ENCODE peak calls at places on chromosome 5, in eight cellular contexts. D is body of pancreas; W is dorsolateral prefrontal cortex; X is uterus; P is endothelial cell; Y is MM.1S; L is activated CD8-positive, alpha-beta T cell treated with anti-CD3 and anti-CD28 coated beads for 36 hours; T is astrocyte of the spinal cord. Q is an unnamed sample.

GRCh38 chr5:45627076-45627656 is 69.0 kb downstream of the HCN1 start:
- DNase-seq in L (no peak), D (no peak), W (no peak), X (no peak), T (no peak), P (no peak), Y (no peak), Q (no peak)

GRCh38 chr5:39014544-39014943 is 59.7 kb downstream of the RICTOR start:
- DNase-seq in W (no peak), T (peak), P (no peak), L (no peak), X (peak), D (no peak), Y (no peak), Q (no peak)

GRCh38 chr5:171094356-171094755 is 214.7 kb upstream of the TLX3 start:
- DNase-seq in W (no peak), Y (no peak), D (no peak), P (no peak), X (no peak), T (no peak), L (no peak), Q (no peak)

GRCh38 chr5:72167790-72168189 is 60.5 kb downstream of the MAP1B start:
- DNase-seq in X (no peak), L (no peak), Y (no peak), D (no peak), T (no peak), P (no peak), W (peak), Q (no peak)

GRCh38 chr5:175347027-175347426 is 97.0 kb downstream of the DRD1 start:
- DNase-seq in Y (no peak), P (no peak), L (no peak), X (no peak), W (no peak), T (peak), D (no peak), Q (no peak)

GRCh38 chr5:31967461-31967860 is 206.7 kb downstream of the GOLPH3 start:
- DNase-seq in L (no peak), P (no peak), D (no peak), W (no peak), X (no peak), T (no peak), Y (no peak), Q (no peak)

GRCh38 chr5:149162401-149163084 is 21.2 kb downstream of the ABLIM3 start:
- DNase-seq in W (peak), T (peak), X (no peak), Y (no peak), D (no peak), L (no peak), P (no peak), Q (no peak)

GRCh38 chr5:12392246-12392645 is 488.0 kb upstream of the CTNND2 start:
- DNase-seq in Y (no peak), L (no peak), X (no peak), D (no peak), T (peak), W (no peak), P (no peak), Q (no peak)

GRCh38 chr5:147208134-147208533 is 26.7 kb upstream of the STK32A start:
- DNase-seq in L (no peak), D (no peak), T (peak), X (no peak), Y (no peak), P (no peak), W (no peak), Q (no peak)

GRCh38 chr5:129135633-129136032 is 41.1 kb downstream of the ISOC1 start:
- DNase-seq in P (no peak), L (peak), Y (peak), D (no peak), T (no peak), W (no peak), X (no peak), Q (no peak)

GRCh38 chr5:149913449-149914419 is 30.9 kb downstream of the PDE6A start:
- DNase-seq in W (no peak), T (no peak), Y (no peak), D (no peak), P (no peak), L (no peak), X (no peak), Q (no peak)

GRCh38 chr5:26761040-26761439 is 277.3 kb downstream of the CDH9 start:
- DNase-seq in T (no peak), X (no peak), Y (no peak), W (no peak), D (peak), L (no peak), P (no peak), Q (no peak)

GRCh38 chr5:146340260-146341081 is 1.8 kb downstream of the POU4F3 start:
- DNase-seq in W (no peak), X (peak), T (peak), Y (no peak), D (peak), P (peak), L (peak), Q (peak)

GRCh38 chr5:81749186-81749561 is 1.7 kb downstream of the SSBP2 start:
- DNase-seq in D (peak), W (peak), X (no peak), T (no peak), P (no peak), Y (peak), L (no peak), Q (no peak)

GRCh38 chr5:134396274-134396673 is 15.4 kb downstream of the CDKN2AIPNL start:
- DNase-seq in X (no peak), T (no peak), Y (no peak), L (no peak), P (no peak), W (no peak), D (no peak), Q (no peak)

GRCh38 chr5:6291961-6292360 is 86.4 kb downstream of the MED10 start:
- DNase-seq in Y (peak), X (no peak), D (no peak), T (no peak), P (peak), L (peak), W (no peak), Q (no peak)

GRCh38 chr5:103362211-103362610 is 103.6 kb downstream of the MACIR start:
- DNase-seq in L (no peak), Y (no peak), W (no peak), P (no peak), D (no peak), X (no peak), T (no peak), Q (no peak)

GRCh38 chr5:178349147-178349527 is 116.5 kb upstream of the PHYKPL start:
- DNase-seq in T (no peak), L (no peak), Y (no peak), P (no peak), D (no peak), X (no peak), W (no peak), Q (no peak)

GRCh38 chr5:114265661-114266060 is 96.2 kb upstream of the KCNN2 start:
- DNase-seq in X (no peak), P (no peak), T (no peak), Y (no peak), D (no peak), W (no peak), L (no peak), Q (no peak)

GRCh38 chr5:5231576-5231975 is 91.4 kb downstream of the ADAMTS16 start:
- DNase-seq in L (no peak), Y (no peak), T (no peak), W (no peak), X (no peak), D (no peak), P (no peak), Q (no peak)

GRCh38 chr5:58871648-58872242 is 288.9 kb downstream of the RAB3C start:
- DNase-seq in T (peak), L (peak), P (peak), W (no peak), Y (peak), D (peak), X (no peak), Q (peak)

GRCh38 chr5:34791761-34792244 is 47.2 kb upstream of the TTC23L start:
- DNase-seq in Y (no peak), T (peak), L (no peak), P (no peak), X (no peak), D (no peak), W (no peak), Q (no peak)

GRCh38 chr5:83472508-83473343 is 1.2 kb downstream of the VCAN start:
- DNase-seq in X (peak), L (peak), W (no peak), D (peak), P (peak), Y (peak), T (peak), Q (peak)

GRCh38 chr5:170632985-170633234 is 129.1 kb downstream of the KCNIP1 start:
- DNase-seq in T (no peak), L (peak), W (peak), Y (peak), P (peak), D (peak), X (peak), Q (peak)

GRCh38 chr5:36696059-36696673 is 89.8 kb downstream of the SLC1A3 start:
- DNase-seq in X (no peak), T (peak), Y (peak), L (peak), P (peak), W (peak), D (peak), Q (peak)

DNA sequence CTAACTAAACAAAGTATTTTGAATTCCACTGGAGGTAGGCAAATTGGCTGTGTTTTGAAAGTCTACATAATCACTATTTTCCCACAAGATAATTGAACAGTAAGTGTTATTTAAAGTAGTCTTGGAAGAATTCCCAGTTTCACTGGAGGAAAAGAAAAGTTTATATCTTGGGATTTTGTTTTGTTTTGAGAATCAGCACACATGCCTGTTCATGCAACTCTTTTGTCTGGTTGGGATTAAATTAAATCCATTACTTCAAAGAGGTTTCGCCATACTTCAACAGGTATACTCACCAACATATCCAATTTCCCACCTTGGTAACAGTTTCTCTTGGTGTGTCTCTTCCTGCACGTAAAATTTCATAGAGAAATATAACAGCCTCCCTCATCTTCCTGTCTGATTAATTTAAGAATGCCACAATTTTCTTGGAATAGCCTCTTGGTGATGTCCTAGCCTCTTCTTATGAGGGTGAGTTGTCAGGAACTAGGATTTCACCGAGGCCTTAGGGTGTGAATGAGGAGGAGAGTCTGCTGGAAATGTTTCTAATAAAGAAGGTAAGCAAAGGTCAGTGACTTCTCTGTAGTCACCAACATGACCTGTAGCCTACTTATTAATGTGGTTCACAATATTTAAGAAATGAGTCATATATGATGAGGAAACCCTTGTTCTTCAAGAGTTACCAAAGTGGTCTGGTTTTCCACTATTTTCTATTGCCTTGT is 48.1 kb downstream of the ITGA2 start:
- DNase-seq in D (no peak), L (no peak), P (no peak), T (peak), W (no peak), Y (no peak), X (no peak), Q (no peak)
- TF ChIP-seq CTCF in D (no peak), L (no peak), P (no peak), T (no peak), W (no peak), Y (no peak), X (no peak), Q (no peak)

GRCh38 chr5:55187370-55187769 is 14.4 kb upstream of the CDC20B start:
- DNase-seq in W (no peak), P (no peak), L (no peak), Y (peak), T (no peak), D (no peak), X (no peak), Q (no peak)
- TF ChIP-seq CTCF in W (no peak), P (no peak), L (peak), Y (peak), T (peak), D (peak), X (no peak), Q (no peak)

DNA sequence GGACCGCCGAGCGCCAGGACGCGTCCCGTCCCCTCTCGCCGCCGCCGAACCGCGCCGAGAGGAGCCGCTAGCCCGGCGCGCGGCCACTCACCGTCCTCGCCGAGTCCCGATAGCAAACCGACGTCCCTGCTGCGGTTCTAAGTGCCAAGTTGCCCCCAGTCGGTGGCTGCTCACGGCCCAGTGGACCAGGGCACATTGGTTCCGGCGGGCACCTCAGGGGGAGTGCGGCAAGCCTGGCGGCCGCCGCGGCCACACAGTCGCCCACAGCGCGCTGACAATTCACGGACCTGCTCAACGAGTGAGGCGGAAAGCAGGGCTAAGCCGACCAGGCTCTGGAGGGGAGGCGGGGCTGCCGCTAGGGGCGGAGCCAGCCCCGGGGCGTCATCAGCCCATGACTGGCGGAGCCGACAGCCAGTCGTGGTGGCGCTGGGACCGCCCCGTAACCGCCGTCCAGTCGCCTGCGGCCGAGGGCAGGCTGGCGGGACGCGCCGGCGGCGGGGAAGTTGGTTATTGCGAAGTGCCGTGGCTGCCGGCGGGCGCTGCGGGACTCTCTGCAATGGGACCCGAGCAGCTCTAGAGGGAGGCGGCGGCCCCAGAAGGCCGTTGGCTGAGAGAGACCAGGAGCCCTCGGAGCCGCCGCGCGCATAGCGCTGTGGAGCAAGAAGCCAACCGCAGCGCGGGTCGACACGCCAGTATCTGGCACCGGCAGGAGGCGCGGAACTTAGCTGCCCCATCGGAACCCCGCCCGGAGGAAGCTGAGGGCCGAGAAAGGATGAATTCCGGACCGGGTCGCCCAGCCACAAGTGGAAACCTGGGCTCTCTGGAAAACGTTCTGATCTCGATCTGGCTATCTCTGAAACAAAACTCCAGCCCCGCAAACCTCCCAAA is at the start of gene MARCHF3:
- DNase-seq in P (peak), Y (peak), X (peak), L (peak), D (peak), T (peak), W (peak), Q (peak)
- TF ChIP-seq CTCF in P (no peak), Y (peak), X (peak), L (peak), D (peak), T (peak), W (peak), Q (no peak)

GRCh38 chr5:144332265-144332664 is 161.6 kb downstream of the KCTD16 start:
- DNase-seq in Y (no peak), P (peak), X (no peak), T (no peak), L (no peak), W (no peak), D (peak), Q (no peak)
- TF ChIP-seq CTCF in Y (peak), P (peak), X (no peak), T (peak), L (no peak), W (no peak), D (peak), Q (peak)

GRCh38 chr5:20601678-20602100 is 613.7 kb upstream of the CDH18 start:
- DNase-seq in P (no peak), D (no peak), T (peak), X (no peak), Y (no peak), W (no peak), L (no peak), Q (no peak)
- TF ChIP-seq CTCF in P (no peak), D (no peak), T (no peak), X (no peak), Y (no peak), W (no peak), L (no peak), Q (no peak)

DNA sequence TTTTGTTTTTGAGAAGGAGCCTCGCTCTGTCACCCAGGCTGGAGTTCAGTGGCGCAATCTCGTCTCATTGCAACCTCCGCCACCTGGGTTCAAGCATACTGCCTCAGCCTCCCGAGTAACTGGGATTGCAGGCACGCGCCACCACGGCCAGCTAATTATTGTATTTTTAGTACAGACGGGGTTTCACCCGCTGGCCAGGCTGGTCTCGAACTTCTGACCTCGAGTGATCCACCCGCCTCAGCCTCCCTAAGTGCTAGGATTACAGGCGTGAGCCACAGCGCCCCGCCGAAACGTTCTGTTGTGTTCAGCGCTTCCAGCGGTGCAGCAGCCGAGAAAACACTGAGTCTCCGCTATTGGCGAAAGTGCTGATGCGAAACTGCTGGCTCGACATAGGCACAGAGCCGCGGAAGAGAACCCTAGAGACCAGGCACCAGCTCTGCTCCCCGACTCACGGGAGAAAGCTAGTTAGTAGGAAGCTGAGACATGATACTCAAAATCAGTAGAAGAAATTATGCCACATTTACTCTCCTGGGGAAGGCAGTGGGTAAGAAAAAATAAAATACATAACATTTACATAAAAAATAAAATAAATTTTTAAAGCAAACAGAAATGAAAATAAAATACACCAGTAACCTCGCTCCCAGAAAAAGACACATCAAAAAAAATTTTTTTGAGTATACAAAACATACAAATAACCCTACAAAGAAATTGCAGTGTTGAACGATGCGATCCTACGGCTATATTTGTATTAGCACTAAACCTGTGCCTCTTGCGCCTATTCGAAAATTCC is 31.6 kb downstream of the ANXA2R start:
- DNase-seq in L (peak), W (peak), T (peak), Y (peak), D (peak), X (peak), P (peak), Q (peak)
- TF ChIP-seq CTCF in L (no peak), W (no peak), T (no peak), Y (peak), D (no peak), X (no peak), P (no peak), Q (no peak)

Q was measured in nephron progenitor cell.